ENCODE peak calls at places on chromosomes 1 and 21, in six cellular contexts. L is tibial nerve, V is heart left ventricle, G is A549, P is neural progenitor cell, K is IMR-90. X is an unnamed sample. For H3K4me1, the result is how much of the 10 kb centered on the place peaks cover.

GRCh38 chr1:164631751-164632150 is 72.8 kb downstream of the PBX1 start:
- DNase-seq in V (no peak), P (no peak), L (no peak), G (no peak), K (no peak), X (no peak)

GRCh38 chr1:117318456-117318855 is 48.8 kb upstream of the MAN1A2 start:
- DNase-seq in G (no peak), K (no peak), V (no peak), L (no peak), P (no peak), X (no peak)

GRCh38 chr21:34043333-34043732 is 30.0 kb upstream of the MRPS6 start:
- DNase-seq in L (no peak), G (no peak), V (no peak), P (no peak), K (no peak), X (no peak)

GRCh38 chr1:236540813-236541465 is 17.2 kb downstream of the LGALS8 start:
- DNase-seq in V (no peak), P (no peak), K (no peak), G (no peak), L (no peak), X (no peak)

GRCh38 chr1:2824999-2825398 is 23.5 kb upstream of the TTC34 start:
- DNase-seq in L (no peak), P (no peak), K (no peak), V (no peak), G (no peak), X (peak)

GRCh38 chr1:52268372-52268771 is 97.6 kb downstream of the CC2D1B start:
- DNase-seq in V (no peak), P (peak), L (no peak), G (no peak), K (peak), X (no peak)

GRCh38 chr1:1806890-1807289 is 28.6 kb upstream of the NADK start:
- DNase-seq in K (peak), L (no peak), V (peak), G (no peak), P (no peak), X (no peak)

GRCh38 chr1:183633676-183634343 is 1.8 kb downstream of the ARPC5 start:
- DNase-seq in V (no peak), L (no peak), G (peak), K (peak), P (peak), X (no peak)

GRCh38 chr1:94327001-94327685 is 89.8 kb upstream of the ARHGAP29 start:
- DNase-seq in K (peak), P (peak), G (no peak), L (no peak), V (peak), X (peak)

GRCh38 chr1:3037281-3038040 is 16.2 kb downstream of the ACTRT2 start:
- DNase-seq in G (no peak), P (no peak), K (no peak), V (peak), L (no peak), X (peak)

DNA sequence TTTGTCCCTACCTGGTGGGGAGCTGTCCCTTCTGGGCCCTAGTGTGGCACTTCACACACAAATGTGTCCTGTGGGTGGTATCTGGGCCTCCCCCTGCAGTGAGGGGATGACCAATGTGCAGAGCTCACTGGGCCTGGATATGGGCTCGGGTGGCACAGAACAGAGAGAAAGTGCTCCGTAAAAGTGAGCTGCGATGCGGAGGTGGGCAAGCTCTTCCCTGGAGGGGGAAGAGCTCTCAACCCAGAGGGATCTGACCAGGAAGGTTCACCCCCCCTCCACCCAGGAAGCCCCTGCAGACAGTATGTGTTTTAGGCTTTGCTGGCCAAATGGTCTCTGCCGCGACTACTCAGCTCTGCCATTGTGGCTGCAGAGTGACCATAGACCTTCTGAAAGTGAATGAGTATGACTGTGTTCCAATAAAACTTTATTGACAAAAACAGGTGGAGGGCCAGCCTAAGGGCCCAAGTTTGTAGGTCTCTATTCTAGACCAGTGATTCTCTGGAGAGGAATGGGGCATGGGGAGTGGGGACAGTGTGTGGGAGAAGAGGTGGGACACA is 8.6 kb upstream of the ITGB2 start:
- DNase-seq in P (no peak), V (peak), K (no peak), L (no peak), G (no peak), X (no peak)
- H3K4me1 ChIP-seq in P (under half), V (under half), K (under half), L (half or more), G (under half), X (under half)

GRCh38 chr1:178055779-178056471 is 38.0 kb upstream of the RASAL2 start:
- DNase-seq in P (peak), K (peak), L (no peak), V (no peak), G (peak), X (no peak)

GRCh38 chr1:178055093-178055492 is 38.8 kb upstream of the RASAL2 start:
- DNase-seq in V (peak), P (peak), G (peak), L (no peak), K (no peak), X (no peak)

GRCh38 chr1:178050084-178050483 is 43.8 kb upstream of the RASAL2 start:
- DNase-seq in P (no peak), G (no peak), V (no peak), K (no peak), L (no peak), X (no peak)

GRCh38 chr1:178051071-178051470 is 42.8 kb upstream of the RASAL2 start:
- DNase-seq in K (no peak), L (no peak), V (no peak), G (no peak), P (no peak), X (no peak)

DNA sequence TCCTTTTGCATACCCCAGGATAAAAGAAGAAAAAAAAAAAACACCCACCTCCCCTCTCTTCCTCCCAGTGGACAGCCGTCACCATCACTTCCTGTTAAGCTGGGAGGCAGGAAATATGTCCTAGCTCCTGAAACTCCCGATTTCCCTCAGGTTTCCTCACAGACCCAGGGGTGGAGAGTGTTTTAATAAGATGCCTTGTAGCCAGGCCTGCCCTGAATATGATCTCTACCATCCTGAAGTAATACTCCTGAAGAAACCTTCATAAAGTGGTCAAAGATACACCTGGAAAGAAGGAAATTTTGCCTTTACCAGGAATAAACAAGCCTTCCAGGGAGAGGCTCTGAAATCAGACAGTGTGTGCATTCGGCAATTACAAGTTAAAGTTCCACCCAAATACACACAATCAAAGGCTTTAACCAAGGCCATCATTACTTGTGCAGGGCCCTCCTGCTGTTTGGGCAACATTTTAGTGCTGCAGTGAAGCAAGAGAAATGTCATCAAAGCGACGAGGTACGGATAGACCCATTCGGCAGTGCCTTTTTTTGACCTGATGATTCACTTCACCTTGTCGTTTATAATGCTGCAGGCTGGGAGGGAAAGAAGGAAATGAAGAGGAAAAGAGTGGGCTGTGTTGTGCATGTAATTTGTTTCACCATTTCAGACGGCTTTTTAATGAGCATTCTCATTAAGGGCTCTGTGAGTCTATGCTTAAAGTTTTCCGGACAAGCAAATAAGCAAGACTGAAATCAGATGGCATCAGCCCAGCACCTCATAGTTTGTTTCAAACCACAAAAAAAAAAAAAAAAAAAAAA is 41.0 kb upstream of the RASAL2 start:
- DNase-seq in K (peak), V (no peak), L (no peak), G (peak), P (peak), X (no peak)
- H3K27ac ChIP-seq in K (no peak), V (peak), L (peak), G (peak), P (no peak), X (peak)

DNA sequence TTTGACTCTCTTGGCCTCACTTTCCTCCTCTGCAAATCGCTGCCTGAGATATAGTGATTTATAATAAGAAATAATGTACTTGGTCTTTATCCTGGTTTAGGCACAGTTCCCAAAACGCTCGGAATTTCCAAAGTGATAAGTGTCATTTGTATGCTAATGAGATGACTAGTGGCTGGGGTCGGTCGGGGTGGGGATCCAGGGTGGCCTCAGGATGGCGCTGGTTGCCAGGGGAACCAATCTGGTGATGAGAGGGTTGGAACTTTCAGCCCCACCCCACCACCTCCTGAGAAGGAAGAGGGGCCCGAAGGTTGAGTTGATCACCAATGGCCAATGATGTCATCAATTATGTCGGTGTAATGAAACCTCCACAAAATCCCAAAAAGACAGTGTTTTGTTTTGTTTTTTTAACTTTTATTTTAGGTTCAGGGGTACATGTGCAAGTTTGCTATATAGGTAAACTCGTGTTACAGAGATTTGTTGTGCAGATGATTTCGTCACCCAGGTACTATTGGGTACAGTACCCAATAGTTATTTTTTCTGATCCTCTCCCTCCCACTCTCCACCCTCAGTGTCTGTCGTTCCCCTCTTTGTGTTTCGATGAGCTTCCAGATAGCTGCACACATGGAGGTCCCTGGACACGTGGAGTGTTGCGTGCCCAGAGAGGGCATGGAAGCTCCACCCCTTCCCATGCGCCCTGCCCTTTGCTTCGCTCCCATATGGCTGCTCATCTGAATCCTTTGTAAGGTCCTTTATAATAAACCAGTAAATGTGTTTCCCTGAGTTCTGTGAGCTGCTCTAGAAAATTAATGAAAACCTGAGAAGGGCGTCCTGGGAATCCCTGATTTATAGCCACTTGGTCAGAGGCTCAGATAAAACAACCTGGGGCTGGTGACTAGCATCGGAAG is 97.2 kb downstream of the KCNN3 start:
- DNase-seq in V (no peak), P (peak), K (no peak), G (no peak), L (no peak), X (no peak)
- TF ChIP-seq CTCF in V (no peak), P (peak), K (no peak), G (no peak), L (no peak), X (no peak)

GRCh38 chr1:58367217-58367616 is 179.3 kb downstream of the OMA1 start:
- DNase-seq in P (no peak), V (no peak), L (no peak), G (no peak), K (no peak), X (no peak)

GRCh38 chr1:58363639-58364038 is 182.9 kb downstream of the OMA1 start:
- DNase-seq in L (no peak), K (no peak), P (peak), G (no peak), V (no peak), X (no peak)

GRCh38 chr1:58361134-58361533 is 185.4 kb downstream of the OMA1 start:
- DNase-seq in L (no peak), V (no peak), K (no peak), P (no peak), G (no peak), X (no peak)

DNA sequence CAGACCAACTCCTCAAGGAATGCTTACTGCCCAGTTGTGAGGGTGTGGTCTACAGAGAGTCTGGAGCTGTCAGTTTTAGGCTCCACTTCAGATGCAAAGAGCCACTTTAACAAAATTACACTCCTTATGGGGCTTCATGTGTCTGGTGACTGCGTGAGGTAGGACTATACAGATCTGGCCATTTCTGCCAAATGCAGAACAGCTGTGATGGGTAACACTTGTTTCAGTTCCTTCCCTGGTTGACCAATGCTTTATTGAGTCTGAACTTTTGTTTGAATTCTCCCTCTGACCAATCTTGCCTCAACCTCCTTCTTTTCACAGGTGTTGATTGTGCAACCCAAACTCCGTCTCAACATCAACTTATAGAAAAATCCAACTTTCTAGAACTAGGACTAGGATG is 181.2 kb downstream of the OMA1 start:
- DNase-seq in P (no peak), L (no peak), G (no peak), V (no peak), K (no peak), X (no peak)
- H3K4me1 ChIP-seq in P (under half), L (under half), G (under half), V (under half), K (under half), X (under half)

GRCh38 chr1:81349194-81349965 is 451.4 kb upstream of the ADGRL2 start:
- DNase-seq in L (no peak), P (peak), V (no peak), K (no peak), G (no peak), X (no peak)

DNA sequence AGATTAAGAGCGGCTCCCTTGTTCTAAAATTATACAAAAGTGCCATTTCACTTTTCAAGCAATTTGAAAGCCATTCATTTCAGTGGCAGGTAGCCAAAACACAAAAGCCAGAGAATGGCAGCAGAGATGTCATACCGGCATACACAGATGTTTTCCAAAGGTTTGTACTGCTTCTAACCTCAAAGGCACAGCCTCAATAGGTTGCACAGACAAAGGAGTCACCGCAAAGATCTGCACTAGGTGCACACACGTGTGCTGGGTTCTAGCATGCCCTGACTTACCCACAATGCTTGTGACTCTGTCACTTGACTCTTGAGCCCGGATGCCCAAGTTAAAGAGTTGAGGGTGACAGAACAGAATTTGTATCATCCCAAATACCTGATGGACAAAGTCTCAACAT is 448.9 kb upstream of the ADGRL2 start:
- DNase-seq in G (no peak), K (no peak), L (no peak), V (no peak), P (no peak), X (no peak)
- H3K27ac ChIP-seq in G (no peak), K (no peak), L (no peak), V (no peak), P (no peak), X (no peak)

GRCh38 chr1:174726880-174727585 is 272.7 kb upstream of the CACYBP start:
- DNase-seq in L (no peak), P (no peak), G (no peak), K (no peak), V (no peak), X (no peak)
- TF ChIP-seq CTCF in L (no peak), P (no peak), G (no peak), K (no peak), V (no peak), X (no peak)

GRCh38 chr1:36172017-36172747 is 16.2 kb downstream of the MAP7D1 start:
- DNase-seq in G (no peak), P (no peak), V (no peak), L (no peak), K (no peak), X (no peak)
- H3K4me1 ChIP-seq in G (under half), P (under half), V (half or more), L (under half), K (under half), X (half or more)

DNA sequence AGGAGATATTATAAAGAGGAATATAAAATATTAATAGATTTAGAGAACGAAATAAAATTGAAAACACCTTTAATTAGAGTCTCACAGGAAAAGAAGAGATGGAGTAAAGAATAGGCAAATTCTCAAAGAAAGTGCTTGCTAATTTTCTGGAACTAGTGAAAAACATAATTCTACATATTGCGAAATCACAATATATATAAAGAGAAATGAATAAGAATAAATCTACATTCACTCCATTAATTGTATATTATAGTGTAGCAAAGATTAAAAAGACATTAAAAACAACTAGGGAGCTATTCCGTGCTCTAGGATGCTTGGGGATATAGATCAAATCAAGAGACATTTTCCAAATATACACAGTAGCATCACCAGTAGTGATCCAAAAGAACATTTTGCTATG is 685.2 kb upstream of the NCAM2 start:
- DNase-seq in V (no peak), K (no peak), L (no peak), P (no peak), G (no peak), X (no peak)
- H3K27ac ChIP-seq in V (no peak), K (no peak), L (no peak), P (no peak), G (no peak), X (no peak)

GRCh38 chr1:158496379-158496778 is 24.4 kb downstream of the OR10R2 start:
- DNase-seq in V (no peak), L (no peak), K (no peak), P (peak), G (peak), X (no peak)
- TF ChIP-seq CTCF in V (peak), L (peak), K (no peak), P (peak), G (peak), X (no peak)

GRCh38 chr1:155127672-155128468 is at the start of gene EFNA1:
- DNase-seq in L (peak), V (peak), G (peak), K (no peak), P (peak), X (peak)

GRCh38 chr1:155127105-155127671 is 488 bp upstream of the EFNA1 start:
- DNase-seq in V (no peak), K (peak), G (peak), P (peak), L (peak), X (peak)

GRCh38 chr1:155126494-155127104 is 1.1 kb upstream of the EFNA1 start:
- DNase-seq in K (peak), V (no peak), G (peak), P (peak), L (no peak), X (peak)

GRCh38 chr1:155128755-155129473 is 1.2 kb downstream of the EFNA1 start:
- DNase-seq in K (no peak), G (peak), P (no peak), V (no peak), L (no peak), X (peak)

DNA sequence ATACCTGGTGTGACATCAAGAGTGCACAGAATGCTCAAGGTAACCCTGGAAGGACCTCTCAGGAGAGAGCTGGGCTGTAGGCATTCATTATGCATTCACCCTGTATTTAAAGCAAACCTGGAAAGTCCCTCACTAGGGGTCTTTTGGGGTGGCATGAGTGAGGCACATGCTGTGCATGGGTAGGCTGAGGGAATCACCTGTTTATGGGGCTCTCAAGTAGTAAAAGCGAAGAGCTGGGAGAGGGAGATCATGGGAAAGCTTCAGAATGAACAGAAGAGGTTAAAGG is 736 bp downstream of the EFNA1 start:
- DNase-seq in V (no peak), K (no peak), L (no peak), G (no peak), P (no peak), X (no peak)
- H3K4me1 ChIP-seq in V (half or more), K (under half), L (under half), G (half or more), P (half or more), X (under half)